ENCODE peak calls at places on chromosome 5, in eight cellular contexts. F, L, Y, C, H, X, O and D are unnamed samples. For H3K4me1, the result is how much of the 10 kb centered on the place peaks cover.

GRCh38 chr5:4831325-4831724 is 308.8 kb upstream of the ADAMTS16 start:
- DNase-seq in O (no peak), H (no peak), F (no peak), Y (no peak), X (no peak), C (no peak), L (no peak), D (no peak)

GRCh38 chr5:134458234-134458633 is 46.6 kb upstream of the CDKN2AIPNL start:
- DNase-seq in X (peak), O (no peak), H (no peak), C (no peak), L (peak), F (no peak), Y (peak), D (peak)

GRCh38 chr5:176935017-176935416 is 35.9 kb upstream of the HK3 start:
- DNase-seq in Y (no peak), X (no peak), L (no peak), F (no peak), H (no peak), O (no peak), C (no peak), D (no peak)

GRCh38 chr5:137870647-137871339 is 3.1 kb downstream of the MYOT start:
- DNase-seq in O (no peak), F (no peak), X (no peak), C (no peak), L (no peak), Y (no peak), H (no peak), D (no peak)

GRCh38 chr5:103461223-103461622 is 101.4 kb downstream of the NUDT12 start:
- DNase-seq in C (no peak), L (no peak), H (no peak), Y (peak), X (no peak), O (no peak), F (no peak), D (no peak)

GRCh38 chr5:174972291-174972690 is 247.9 kb downstream of the MSX2 start:
- DNase-seq in Y (no peak), C (no peak), F (no peak), O (peak), X (no peak), H (no peak), L (no peak), D (no peak)

GRCh38 chr5:102545175-102545574 is 46.4 kb upstream of the SLCO6A1 start:
- DNase-seq in C (no peak), X (no peak), O (no peak), Y (no peak), H (no peak), F (no peak), L (no peak), D (no peak)

GRCh38 chr5:65126192-65126591 is 355.5 kb downstream of the ADAMTS6 start:
- DNase-seq in F (no peak), Y (no peak), C (no peak), O (no peak), L (no peak), H (no peak), X (no peak), D (no peak)

GRCh38 chr5:176692835-176693476 is 45.7 kb downstream of the TSPAN17 start:
- DNase-seq in L (no peak), C (no peak), X (no peak), H (no peak), O (no peak), Y (no peak), F (no peak), D (no peak)

GRCh38 chr5:154861946-154862345 is 3.5 kb downstream of the CNOT8 start:
- DNase-seq in O (no peak), C (no peak), X (no peak), Y (no peak), F (no peak), H (no peak), L (no peak), D (no peak)

GRCh38 chr5:153641183-153641688 is 150.8 kb downstream of the GRIA1 start:
- DNase-seq in X (no peak), L (no peak), C (no peak), O (no peak), H (no peak), F (no peak), Y (no peak), D (no peak)

GRCh38 chr5:62432618-62433064 is 20.1 kb downstream of the IPO11 start:
- DNase-seq in H (no peak), X (no peak), F (no peak), Y (no peak), O (no peak), C (no peak), L (no peak), D (no peak)

GRCh38 chr5:90803891-90804290 is 245.3 kb downstream of the ADGRV1 start:
- DNase-seq in L (no peak), F (no peak), Y (peak), O (no peak), H (no peak), C (no peak), X (no peak), D (no peak)

GRCh38 chr5:171595801-171596231 is 176.4 kb downstream of the FGF18 start:
- DNase-seq in L (no peak), H (peak), O (no peak), C (no peak), X (no peak), Y (peak), F (peak), D (no peak)

GRCh38 chr5:132695956-132696355 is 22.2 kb downstream of the IL4 start:
- DNase-seq in L (no peak), C (no peak), X (no peak), Y (no peak), F (no peak), H (no peak), O (no peak), D (no peak)

GRCh38 chr5:65800775-65801174 is 78.8 kb downstream of the NLN start:
- DNase-seq in F (no peak), O (no peak), Y (no peak), L (no peak), X (no peak), C (no peak), H (no peak), D (no peak)

GRCh38 chr5:76547242-76547890 is 75.8 kb downstream of the F2RL2 start:
- DNase-seq in O (no peak), Y (no peak), L (no peak), F (no peak), C (peak), X (no peak), H (no peak), D (no peak)

GRCh38 chr5:168471785-168472184 is 14.5 kb upstream of the RARS1 start:
- DNase-seq in O (no peak), X (no peak), F (no peak), C (no peak), Y (no peak), L (no peak), H (no peak), D (no peak)

GRCh38 chr5:157766441-157766840 is 22.9 kb downstream of the LSM11 start:
- DNase-seq in X (no peak), Y (no peak), O (no peak), L (no peak), H (no peak), C (no peak), F (no peak), D (no peak)

GRCh38 chr5:135034186-135034962 is at the start of gene PITX1:
- DNase-seq in Y (peak), C (peak), O (peak), F (no peak), H (no peak), X (peak), L (no peak), D (no peak)

GRCh38 chr5:36481721-36482120 is 124.7 kb upstream of the SLC1A3 start:
- DNase-seq in C (no peak), Y (no peak), X (no peak), O (no peak), F (no peak), H (no peak), L (no peak), D (no peak)

GRCh38 chr5:43024217-43024616 is 15.9 kb downstream of the ANXA2R start:
- DNase-seq in X (no peak), C (no peak), O (no peak), H (no peak), Y (no peak), F (no peak), L (no peak), D (no peak)

GRCh38 chr5:134446938-134447337 is 35.3 kb upstream of the CDKN2AIPNL start:
- DNase-seq in F (no peak), X (no peak), Y (no peak), L (no peak), H (no peak), O (no peak), C (peak), D (no peak)

GRCh38 chr5:181194489-181195248 is 10.3 kb downstream of the TRIM7 start:
- DNase-seq in H (no peak), F (no peak), O (no peak), X (no peak), C (no peak), L (no peak), Y (no peak), D (no peak)

GRCh38 chr5:73367650-73368049 is 80.9 kb downstream of the FOXD1 start:
- DNase-seq in C (no peak), H (no peak), F (no peak), Y (no peak), O (no peak), L (no peak), X (no peak), D (no peak)

GRCh38 chr5:26833596-26833995 is 204.8 kb downstream of the CDH9 start:
- DNase-seq in X (no peak), F (no peak), O (no peak), H (no peak), C (no peak), L (no peak), Y (no peak), D (no peak)

GRCh38 chr5:54725391-54726280 is 208.1 kb downstream of the SNX18 start:
- DNase-seq in O (no peak), C (no peak), Y (peak), F (no peak), L (no peak), X (no peak), H (no peak), D (no peak)

GRCh38 chr5:83026930-83027687 is 50.1 kb downstream of the TMEM167A start:
- DNase-seq in Y (no peak), L (no peak), H (no peak), X (no peak), O (no peak), C (peak), F (no peak), D (no peak)

GRCh38 chr5:10619649-10620048 is 55.8 kb downstream of the ANKRD33B start:
- DNase-seq in F (no peak), X (no peak), L (no peak), Y (no peak), C (no peak), O (no peak), H (no peak), D (no peak)

GRCh38 chr5:11422342-11422741 is 481.9 kb downstream of the CTNND2 start:
- DNase-seq in L (no peak), Y (no peak), H (no peak), X (no peak), F (no peak), O (no peak), C (no peak), D (no peak)

GRCh38 chr5:146873186-146873917 is 5.2 kb downstream of the PPP2R2B start:
- DNase-seq in C (no peak), L (no peak), F (no peak), H (no peak), O (no peak), Y (no peak), X (no peak), D (no peak)

GRCh38 chr5:116576043-116576713 is 1.6 kb upstream of the SEMA6A start:
- DNase-seq in H (no peak), F (no peak), Y (peak), O (peak), C (peak), X (peak), L (peak), D (peak)

GRCh38 chr5:116573617-116574431 is 799 bp downstream of the SEMA6A start:
- DNase-seq in C (no peak), Y (peak), O (no peak), X (peak), L (no peak), F (no peak), H (no peak), D (no peak)

GRCh38 chr5:116573279-116573616 is 1.4 kb downstream of the SEMA6A start:
- DNase-seq in O (peak), L (peak), X (peak), H (no peak), C (no peak), Y (peak), F (no peak), D (no peak)

GRCh38 chr5:116575635-116576042 is 1.0 kb upstream of the SEMA6A start:
- DNase-seq in Y (peak), F (no peak), X (no peak), O (no peak), L (no peak), H (no peak), C (no peak), D (no peak)

DNA sequence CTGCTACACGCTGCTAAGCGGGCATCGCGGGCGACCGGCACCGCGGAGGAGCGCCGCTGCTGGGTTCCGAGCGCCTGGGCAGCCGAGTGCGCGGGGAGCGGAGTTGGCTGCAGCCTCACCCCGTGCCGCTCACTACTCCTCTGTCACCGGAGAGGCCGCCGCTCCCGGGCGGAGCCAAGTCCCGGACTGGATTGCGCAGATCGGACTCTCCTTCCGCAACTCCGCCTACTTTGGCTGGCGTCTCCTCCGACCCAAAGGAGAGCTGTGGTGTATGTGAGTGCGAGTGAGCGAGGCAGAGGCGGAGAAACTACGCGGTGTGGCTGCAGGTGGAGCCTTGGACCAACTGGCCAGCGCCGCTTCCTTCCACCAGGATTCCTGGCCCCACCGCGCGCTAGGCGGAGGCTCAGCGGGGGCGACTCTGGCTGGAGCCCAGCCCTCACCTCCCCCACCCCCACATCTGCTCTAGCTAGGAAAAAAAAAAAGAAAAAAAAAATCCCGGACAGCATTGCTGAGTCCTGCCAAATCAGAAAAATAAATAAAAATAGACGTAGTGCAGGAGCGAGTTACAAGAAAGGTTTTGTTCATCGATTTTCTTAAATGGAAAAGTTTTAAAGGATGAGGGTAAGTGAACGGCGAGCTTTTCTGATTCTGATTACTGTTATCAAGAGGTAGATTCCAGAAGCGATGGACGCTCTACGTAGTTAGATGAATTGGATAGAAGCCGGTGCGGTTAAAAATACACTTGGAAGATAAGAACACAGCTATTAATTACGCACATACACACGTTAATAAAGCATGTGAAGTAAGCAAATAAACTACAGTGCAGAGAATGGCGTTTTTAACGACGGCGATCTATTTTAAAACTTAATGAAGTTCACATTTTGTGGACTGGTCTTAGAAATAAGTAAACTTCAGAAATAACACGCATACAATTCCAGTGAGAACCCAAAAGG is at the start of gene SEMA6A:
- DNase-seq in L (peak), Y (peak), X (peak), F (peak), C (no peak), O (peak), H (peak), D (peak)
- H3K27ac ChIP-seq in L (peak), Y (peak), X (peak), F (no peak), C (no peak), O (peak), H (no peak), D (peak)

GRCh38 chr5:31585519-31586270 is 53.2 kb upstream of the PDZD2 start:
- DNase-seq in O (no peak), L (no peak), C (no peak), F (no peak), Y (no peak), X (no peak), H (no peak), D (no peak)

GRCh38 chr5:31579558-31579957 is 47.5 kb downstream of the C5orf22 start:
- DNase-seq in C (no peak), Y (no peak), X (no peak), L (no peak), H (no peak), F (no peak), O (no peak), D (no peak)

GRCh38 chr5:31581498-31582099 is 49.5 kb downstream of the C5orf22 start:
- DNase-seq in Y (peak), H (no peak), C (peak), F (no peak), X (no peak), L (no peak), O (no peak), D (no peak)

GRCh38 chr5:31587546-31587945 is 51.4 kb upstream of the PDZD2 start:
- DNase-seq in O (no peak), F (no peak), H (no peak), C (no peak), Y (no peak), L (no peak), X (no peak), D (no peak)

DNA sequence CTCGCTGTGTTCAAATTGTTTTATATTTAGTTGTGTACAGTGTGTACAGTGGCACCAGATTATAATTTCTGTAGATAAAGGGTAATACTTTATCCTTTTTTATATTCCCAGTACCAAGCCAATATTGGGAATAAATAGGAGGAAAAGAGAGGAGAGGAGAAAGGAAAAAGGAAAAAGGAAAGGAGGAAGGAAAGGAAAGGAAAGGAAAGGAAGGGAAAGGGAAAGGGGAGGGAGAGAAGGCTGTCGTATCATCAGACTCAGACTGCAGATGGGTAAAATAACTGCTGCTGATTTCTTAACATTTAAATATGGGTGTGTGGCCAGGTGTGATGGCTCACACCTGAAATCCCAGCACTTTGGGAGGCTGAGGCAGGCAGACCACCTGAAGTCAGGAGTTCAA is 51.0 kb downstream of the C5orf22 start:
- DNase-seq in O (no peak), F (no peak), C (no peak), X (no peak), Y (no peak), H (no peak), L (no peak), D (no peak)
- H3K4me1 ChIP-seq in O (under half), F (under half), C (under half), X (under half), Y (under half), H (under half), L (under half), D (under half)

DNA sequence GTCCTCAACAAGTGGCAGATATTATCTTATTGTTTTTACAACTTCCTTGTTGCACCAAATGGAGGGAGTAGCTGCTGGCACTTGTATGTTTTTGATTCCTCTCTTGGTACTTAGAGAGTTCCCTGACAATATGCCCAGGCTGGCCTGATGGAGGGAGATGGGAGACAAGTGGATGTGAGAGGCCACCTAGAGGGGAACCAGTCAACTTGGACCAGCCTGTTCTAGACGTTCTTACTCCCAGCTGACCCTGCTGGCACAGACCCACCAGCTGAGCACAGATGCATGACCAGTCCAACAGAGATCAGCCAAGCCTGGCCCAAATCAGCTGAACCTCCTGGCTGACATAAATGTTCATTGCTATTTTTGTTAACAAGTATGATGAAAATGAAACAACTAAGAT is 60.9 kb upstream of the GDNF start:
- DNase-seq in Y (peak), O (peak), X (no peak), H (no peak), F (no peak), C (peak), L (peak), D (peak)
- TF ChIP-seq CTCF in Y (no peak), O (no peak), X (no peak), H (no peak), F (no peak), C (no peak), L (peak), D (no peak)

DNA sequence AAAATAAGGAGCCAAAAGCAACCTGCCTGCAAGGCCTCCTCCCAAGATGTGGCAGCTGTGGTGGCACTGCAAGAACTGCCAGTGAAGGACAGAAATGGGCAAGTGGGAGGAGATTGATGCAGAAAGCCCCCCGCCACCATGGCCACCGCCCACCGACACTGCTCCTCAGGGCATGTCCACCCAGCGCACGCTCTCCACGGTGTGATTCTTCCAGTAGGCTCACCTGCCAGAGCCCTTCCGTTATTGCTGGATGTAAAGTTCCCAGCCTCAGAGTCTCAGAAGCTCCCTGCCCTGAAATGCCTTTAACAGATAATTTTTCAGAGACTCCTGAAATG is 155.2 kb upstream of the PHYKPL start:
- DNase-seq in L (no peak), Y (no peak), X (peak), O (peak), H (no peak), C (no peak), F (no peak), D (no peak)
- H3K27ac ChIP-seq in L (no peak), Y (no peak), X (no peak), O (no peak), H (no peak), C (no peak), F (no peak), D (no peak)

DNA sequence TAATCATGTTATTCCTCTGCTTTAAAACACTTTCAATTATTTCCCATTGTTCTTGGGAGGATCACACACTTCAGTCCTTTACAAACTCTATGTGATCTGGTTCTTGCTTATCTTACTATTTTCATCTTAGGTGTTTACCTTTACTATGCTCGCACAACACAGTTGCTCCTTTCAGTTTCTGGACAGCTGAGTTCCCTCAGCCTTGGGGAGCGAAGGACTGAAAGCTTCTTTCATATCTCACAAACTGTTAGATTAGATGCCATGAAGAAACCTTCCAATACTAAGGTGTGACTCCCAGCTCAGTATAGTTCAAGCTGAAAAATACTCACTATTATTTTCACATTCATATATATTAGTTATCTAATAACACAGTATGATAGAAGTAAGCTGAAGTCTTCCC is 117.9 kb downstream of the CDC42SE2 start:
- DNase-seq in Y (no peak), X (no peak), H (no peak), O (no peak), F (no peak), C (no peak), L (no peak), D (no peak)
- H3K4me1 ChIP-seq in Y (under half), X (half or more), H (under half), O (half or more), F (under half), C (half or more), L (under half), D (under half)